ENCODE peak calls at places on chromosomes 7 and 10, in seven cellular contexts. L is kidney, O is cardiac fibroblast, U is AG10803, E is heart left ventricle, K is GM12865, A is cardiac muscle cell. S is an unnamed sample.

GRCh38 chr7:1674161-1675035 is 4.3 kb downstream of the ELFN1 start:
- DNase-seq in L (no peak), O (no peak), U (no peak), E (peak; percentile 25), K (no peak), A (no peak), S (no peak)

GRCh38 chr7:84191842-84192241 is 2.7 kb downstream of the SEMA3A start:
- DNase-seq in L (no peak), O (no peak), U (no peak), E (no peak), K (no peak), A (no peak), S (peak; percentile 28)

GRCh38 chr10:3889961-3890522 is 105.0 kb upstream of the KLF6 start:
- DNase-seq in L (no peak), O (peak; percentile 94), U (peak; percentile 74), E (no peak), K (no peak), A (no peak), S (peak; percentile 72)

GRCh38 chr7:17559388-17559787 is 260.9 kb downstream of the AHR start:
- DNase-seq in L (no peak), O (no peak), U (no peak), E (no peak), K (no peak), A (no peak), S (peak; percentile 52)

GRCh38 chr7:95549818-95550529 is 46.3 kb downstream of the PDK4 start:
- DNase-seq in L (peak; percentile 91), O (peak; percentile 93), U (peak; percentile 31), E (peak; percentile 79), K (no peak), A (no peak), S (peak; percentile 87)

GRCh38 chr7:46972205-46972604 is 609.7 kb downstream of the TNS3 start:
- DNase-seq in L (no peak), O (peak; percentile 85), U (peak; percentile 86), E (no peak), K (no peak), A (no peak), S (peak; percentile 77)

GRCh38 chr7:28481131-28481926 is 69.0 kb downstream of the CREB5 start:
- DNase-seq in L (no peak), O (peak; percentile 77), U (peak; percentile 42), E (no peak), K (peak; percentile 93), A (no peak), S (peak; percentile 39)

GRCh38 chr10:111524134-111524533 is 447.3 kb downstream of the ADRA2A start:
- DNase-seq in L (no peak), O (no peak), U (no peak), E (no peak), K (no peak), A (no peak), S (no peak)

GRCh38 chr7:148410905-148411304 is 179.7 kb upstream of the C7orf33 start:
- DNase-seq in L (no peak), O (no peak), U (no peak), E (no peak), K (no peak), A (no peak), S (no peak)

DNA sequence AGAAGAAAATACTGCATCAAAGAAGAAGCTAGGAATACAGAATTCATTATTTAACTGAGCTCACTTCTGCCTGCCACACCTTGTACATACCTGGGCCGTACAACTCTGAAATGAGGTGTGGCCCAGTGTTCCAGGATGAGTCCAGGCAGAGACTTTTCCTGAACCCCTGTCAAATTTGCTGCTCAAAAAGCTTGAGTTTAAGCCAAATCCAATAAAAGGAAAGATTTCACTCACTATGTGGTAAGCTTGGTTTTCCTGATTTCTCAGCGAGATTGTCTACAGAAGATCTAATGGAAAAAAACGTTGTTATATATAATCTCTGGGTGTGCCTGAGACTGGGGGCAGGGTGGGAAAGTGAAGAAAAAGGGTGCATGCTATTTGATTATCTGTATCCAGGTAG is 72.1 kb upstream of the EGFR start:
- DNase-seq in L (no peak), O (no peak), U (no peak), E (no peak), K (no peak), A (no peak), S (no peak)
- H3K4me3 ChIP-seq in L (no peak overlapping the region), O (no peak overlapping the region), U (no peak overlapping the region), E (no peak overlapping the region), K (no peak overlapping the region), A (no peak overlapping the region), S (no peak overlapping the region)

GRCh38 chr7:19268737-19269136 is 123.5 kb upstream of the FERD3L start:
- DNase-seq in L (no peak), O (peak; percentile 69), U (peak; percentile 29), E (no peak), K (no peak), A (no peak), S (peak; percentile 25)

DNA sequence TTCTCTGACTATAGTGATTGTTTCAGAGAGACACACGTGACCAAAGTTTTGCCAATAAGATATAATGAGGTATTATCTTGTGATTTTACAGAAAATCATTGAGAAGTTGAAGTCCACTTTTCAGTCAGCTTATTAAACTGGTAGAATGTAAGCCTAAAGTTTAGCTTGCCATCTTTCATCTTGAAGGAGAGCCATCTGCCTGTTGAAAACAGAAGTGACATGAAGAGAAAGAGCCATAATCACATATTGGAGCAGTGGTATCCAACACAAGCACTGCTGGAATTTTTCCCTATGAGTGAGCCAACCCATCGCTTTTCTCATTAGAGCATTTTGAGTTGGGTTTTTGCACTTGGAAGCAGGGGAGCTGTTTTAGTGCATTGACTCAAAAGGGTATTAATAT is 117.6 kb upstream of the FERD3L start:
- DNase-seq in L (no peak), O (no peak), U (no peak), E (no peak), K (no peak), A (no peak), S (no peak)
- TF ChIP-seq CTCF in L (no peak), O (no peak), U (no peak), E (no peak), K (no peak), A (no peak), S (no peak)

DNA sequence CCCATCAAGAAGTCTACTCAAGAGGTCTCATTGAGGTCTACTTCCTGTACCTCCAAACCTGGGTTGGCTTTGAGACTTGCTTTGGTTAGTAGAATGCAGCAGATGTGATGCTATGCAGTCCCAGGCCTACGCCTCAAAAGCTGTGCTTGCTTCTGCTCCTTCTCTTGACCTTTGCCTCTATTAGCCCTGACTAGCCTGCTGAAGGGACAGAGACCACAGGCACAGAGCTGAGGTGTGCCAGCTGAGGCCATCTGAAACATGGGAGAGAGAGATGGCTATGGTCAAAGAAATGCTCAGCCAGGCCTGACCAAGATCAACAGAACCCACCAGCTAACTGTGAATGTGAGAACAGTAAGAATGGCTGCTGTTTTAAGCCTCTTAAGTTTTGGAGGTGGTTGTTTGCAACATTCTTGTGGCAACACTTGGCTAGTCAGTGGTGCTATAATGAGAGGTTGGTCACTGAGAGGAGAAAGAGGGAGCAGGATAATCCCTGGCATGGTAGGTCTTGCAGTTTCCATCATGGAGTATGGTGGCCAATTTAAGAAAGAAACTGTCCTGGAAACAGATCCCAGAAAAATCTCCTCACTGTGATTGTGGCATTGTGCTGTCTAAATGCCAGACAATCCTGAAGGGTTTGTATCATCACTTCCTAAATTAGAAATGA is 176.1 kb upstream of the PHYHIPL start:
- DNase-seq in L (no peak), O (no peak), U (no peak), E (no peak), K (peak; percentile 31), A (no peak), S (no peak)
- H3K4me3 ChIP-seq in L (no peak overlapping the region), O (no peak overlapping the region), U (no peak overlapping the region), E (no peak overlapping the region), K (no peak overlapping the region), A (no peak overlapping the region), S (no peak overlapping the region)

GRCh38 chr10:70909326-70909935 is 21.1 kb upstream of the PCBD1 start:
- DNase-seq in L (peak; percentile 41), O (no peak), U (no peak), E (peak; percentile 46), K (no peak), A (no peak), S (no peak)

GRCh38 chr10:70908426-70909296 is 20.3 kb upstream of the PCBD1 start:
- DNase-seq in L (peak; percentile 45), O (no peak), U (no peak), E (peak; percentile 11), K (no peak), A (no peak), S (no peak)

GRCh38 chr10:70912556-70912955 is 24.2 kb upstream of the PCBD1 start:
- DNase-seq in L (peak; percentile 16), O (no peak), U (no peak), E (peak; percentile 11), K (no peak), A (no peak), S (no peak)

GRCh38 chr10:70907619-70908425 is 19.5 kb upstream of the PCBD1 start:
- DNase-seq in L (peak; percentile 27), O (no peak), U (no peak), E (peak; percentile 55), K (no peak), A (no peak), S (no peak)

GRCh38 chr10:70910486-70911350 is 22.4 kb upstream of the PCBD1 start:
- DNase-seq in L (peak; percentile 59), O (no peak), U (no peak), E (peak; percentile 51), K (no peak), A (no peak), S (no peak)
- TF ChIP-seq CTCF in L (no peak), O (no peak), U (no peak), E (no peak), K (no peak), A (no peak), S (no peak)

GRCh38 chr10:7666253-7667023 is at the start of gene ITIH5:
- DNase-seq in L (peak; percentile 72), O (no peak), U (no peak), E (peak; percentile 72), K (no peak), A (peak; percentile 50), S (no peak)
- H3K4me3 ChIP-seq in L (peak within 1 kb of the TSS; percentile 46), O (no peak within 1 kb of the TSS), U (peak within 1 kb of the TSS; percentile 41), E (peak within 1 kb of the TSS; percentile 76), K (no peak within 1 kb of the TSS), A (peak within 1 kb of the TSS; percentile 48), S (peak within 1 kb of the TSS; percentile 15)

GRCh38 chr7:153951207-153951725 is 100.9 kb upstream of the DPP6 start:
- DNase-seq in L (no peak), O (no peak), U (no peak), E (no peak), K (no peak), A (no peak), S (no peak)

GRCh38 chr7:153943428-153944370 is 108.5 kb upstream of the DPP6 start:
- DNase-seq in L (no peak), O (no peak), U (no peak), E (no peak), K (no peak), A (no peak), S (no peak)

GRCh38 chr7:153948055-153948454 is 104.1 kb upstream of the DPP6 start:
- DNase-seq in L (no peak), O (no peak), U (no peak), E (no peak), K (no peak), A (no peak), S (no peak)
- TF ChIP-seq CTCF in L (no peak), O (no peak), U (no peak), E (no peak), K (no peak), A (no peak), S (no peak)

S was measured in fibroblast of villous mesenchyme.